ENCODE peak calls at places on chromosomes 13 and 19, in seven cellular contexts. One of them, this sample, is unnamed.

GRCh38 chr19:14413765-14414171 is 5.4 kb downstream of the DDX39A start:
- DNase-seq in lower leg skin: no peak
- DNase-seq in fibroblast of lung: peak
- DNase-seq in heart right ventricle: peak
- DNase-seq in dorsolateral prefrontal cortex: no peak
- DNase-seq in BE2C: peak
- DNase-seq in fibroblast of pulmonary artery: peak
- DNase-seq in this sample: peak

GRCh38 chr13:36998624-36999041 is 507 bp downstream of the ALG5 start:
- DNase-seq in BE2C: peak
- DNase-seq in fibroblast of lung: no peak
- DNase-seq in lower leg skin: peak
- DNase-seq in dorsolateral prefrontal cortex: no peak
- DNase-seq in heart right ventricle: peak
- DNase-seq in fibroblast of pulmonary artery: no peak
- DNase-seq in this sample: peak

GRCh38 chr19:5352229-5352763 is 11.7 kb upstream of the PTPRS start:
- DNase-seq in fibroblast of pulmonary artery: peak
- DNase-seq in fibroblast of lung: no peak
- DNase-seq in heart right ventricle: no peak
- DNase-seq in lower leg skin: no peak
- DNase-seq in BE2C: no peak
- DNase-seq in dorsolateral prefrontal cortex: no peak
- DNase-seq in this sample: no peak

GRCh38 chr13:109100705-109101104 is 471.3 kb downstream of the MYO16 start:
- DNase-seq in fibroblast of lung: no peak
- DNase-seq in dorsolateral prefrontal cortex: no peak
- DNase-seq in lower leg skin: no peak
- DNase-seq in fibroblast of pulmonary artery: no peak
- DNase-seq in BE2C: no peak
- DNase-seq in heart right ventricle: no peak
- DNase-seq in this sample: no peak

GRCh38 chr13:112714772-112715569 is 25.1 kb downstream of the ATP11A start:
- DNase-seq in BE2C: no peak
- DNase-seq in lower leg skin: no peak
- DNase-seq in fibroblast of pulmonary artery: peak
- DNase-seq in heart right ventricle: no peak
- DNase-seq in dorsolateral prefrontal cortex: no peak
- DNase-seq in fibroblast of lung: no peak
- DNase-seq in this sample: no peak

GRCh38 chr13:36858285-36858684 is 39.3 kb downstream of the RFXAP start:
- DNase-seq in dorsolateral prefrontal cortex: no peak
- DNase-seq in fibroblast of lung: peak
- DNase-seq in lower leg skin: no peak
- DNase-seq in BE2C: peak
- DNase-seq in heart right ventricle: no peak
- DNase-seq in fibroblast of pulmonary artery: peak
- DNase-seq in this sample: peak

GRCh38 chr13:50386527-50387123 is 371.4 kb downstream of the KCNRG start:
- DNase-seq in fibroblast of pulmonary artery: peak
- DNase-seq in fibroblast of lung: peak
- DNase-seq in heart right ventricle: no peak
- DNase-seq in BE2C: peak
- DNase-seq in dorsolateral prefrontal cortex: no peak
- DNase-seq in lower leg skin: no peak
- DNase-seq in this sample: peak

GRCh38 chr13:57858376-57858775 is 226.8 kb downstream of the PCDH17 start:
- DNase-seq in heart right ventricle: no peak
- DNase-seq in lower leg skin: no peak
- DNase-seq in fibroblast of pulmonary artery: no peak
- DNase-seq in fibroblast of lung: no peak
- DNase-seq in BE2C: no peak
- DNase-seq in dorsolateral prefrontal cortex: no peak
- DNase-seq in this sample: no peak

GRCh38 chr13:34161829-34162544 is 344.0 kb downstream of the RFC3 start:
- DNase-seq in fibroblast of pulmonary artery: peak
- DNase-seq in fibroblast of lung: peak
- DNase-seq in lower leg skin: no peak
- DNase-seq in BE2C: no peak
- DNase-seq in dorsolateral prefrontal cortex: no peak
- DNase-seq in heart right ventricle: no peak
- DNase-seq in this sample: peak

GRCh38 chr19:54188224-54188871 is 1.0 kb downstream of the MBOAT7 start:
- DNase-seq in dorsolateral prefrontal cortex: no peak
- DNase-seq in lower leg skin: no peak
- DNase-seq in heart right ventricle: no peak
- DNase-seq in fibroblast of pulmonary artery: peak
- DNase-seq in fibroblast of lung: no peak
- DNase-seq in BE2C: no peak
- DNase-seq in this sample: peak

GRCh38 chr13:90068658-90069057 is 1278.8 kb upstream of the MIR17HG start:
- DNase-seq in heart right ventricle: no peak
- DNase-seq in fibroblast of pulmonary artery: no peak
- DNase-seq in dorsolateral prefrontal cortex: no peak
- DNase-seq in lower leg skin: no peak
- DNase-seq in BE2C: no peak
- DNase-seq in fibroblast of lung: no peak
- DNase-seq in this sample: no peak

GRCh38 chr19:44903602-44904425 is 1.8 kb upstream of the APOE start:
- DNase-seq in BE2C: peak
- DNase-seq in fibroblast of pulmonary artery: peak
- DNase-seq in heart right ventricle: peak
- DNase-seq in lower leg skin: peak
- DNase-seq in dorsolateral prefrontal cortex: peak
- DNase-seq in fibroblast of lung: peak
- DNase-seq in this sample: peak

GRCh38 chr13:97114696-97115095 is 107.4 kb upstream of the MBNL2 start:
- DNase-seq in BE2C: no peak
- DNase-seq in lower leg skin: no peak
- DNase-seq in dorsolateral prefrontal cortex: no peak
- DNase-seq in fibroblast of pulmonary artery: no peak
- DNase-seq in heart right ventricle: no peak
- DNase-seq in fibroblast of lung: no peak
- DNase-seq in this sample: no peak

GRCh38 chr19:49347835-49348234 is 12.6 kb downstream of the CD37 start:
- DNase-seq in fibroblast of pulmonary artery: peak
- DNase-seq in dorsolateral prefrontal cortex: peak
- DNase-seq in heart right ventricle: no peak
- DNase-seq in lower leg skin: no peak
- DNase-seq in BE2C: peak
- DNase-seq in fibroblast of lung: peak
- DNase-seq in this sample: peak

GRCh38 chr19:42420055-42420544 is 7.1 kb downstream of the LIPE start:
- DNase-seq in dorsolateral prefrontal cortex: no peak
- DNase-seq in fibroblast of pulmonary artery: peak
- DNase-seq in heart right ventricle: no peak
- DNase-seq in BE2C: no peak
- DNase-seq in lower leg skin: no peak
- DNase-seq in fibroblast of lung: peak
- DNase-seq in this sample: peak

GRCh38 chr19:55212447-55212846 is 3.1 kb upstream of the PTPRH start:
- DNase-seq in BE2C: peak
- DNase-seq in heart right ventricle: no peak
- DNase-seq in fibroblast of pulmonary artery: no peak
- DNase-seq in dorsolateral prefrontal cortex: no peak
- DNase-seq in lower leg skin: no peak
- DNase-seq in fibroblast of lung: no peak
- DNase-seq in this sample: no peak

GRCh38 chr13:51057931-51058330 is 53.1 kb downstream of the C13orf42 start:
- DNase-seq in fibroblast of lung: no peak
- DNase-seq in heart right ventricle: no peak
- DNase-seq in lower leg skin: no peak
- DNase-seq in fibroblast of pulmonary artery: no peak
- DNase-seq in BE2C: no peak
- DNase-seq in dorsolateral prefrontal cortex: no peak
- DNase-seq in this sample: no peak

GRCh38 chr19:5309438-5310204 is 31.0 kb downstream of the PTPRS start:
- DNase-seq in lower leg skin: no peak
- DNase-seq in heart right ventricle: no peak
- DNase-seq in fibroblast of lung: peak
- DNase-seq in fibroblast of pulmonary artery: peak
- DNase-seq in BE2C: peak
- DNase-seq in dorsolateral prefrontal cortex: peak
- DNase-seq in this sample: no peak

GRCh38 chr13:73715114-73715909 is 418.9 kb downstream of the KLF12 start:
- DNase-seq in BE2C: no peak
- DNase-seq in lower leg skin: no peak
- DNase-seq in heart right ventricle: no peak
- DNase-seq in fibroblast of lung: no peak
- DNase-seq in fibroblast of pulmonary artery: no peak
- DNase-seq in dorsolateral prefrontal cortex: no peak
- DNase-seq in this sample: no peak

GRCh38 chr13:59391696-59392095 is 772.0 kb downstream of the DIAPH3 start:
- DNase-seq in BE2C: peak
- DNase-seq in lower leg skin: peak
- DNase-seq in heart right ventricle: peak
- DNase-seq in fibroblast of lung: peak
- DNase-seq in fibroblast of pulmonary artery: peak
- DNase-seq in dorsolateral prefrontal cortex: no peak
- DNase-seq in this sample: peak

GRCh38 chr19:17503240-17503639 is 8.2 kb upstream of the PGLS start:
- DNase-seq in fibroblast of pulmonary artery: no peak
- DNase-seq in lower leg skin: no peak
- DNase-seq in dorsolateral prefrontal cortex: no peak
- DNase-seq in fibroblast of lung: no peak
- DNase-seq in heart right ventricle: no peak
- DNase-seq in BE2C: no peak
- DNase-seq in this sample: no peak

GRCh38 chr19:53409505-53410204 is 14.7 kb downstream of the ZNF765 start:
- DNase-seq in lower leg skin: no peak
- DNase-seq in fibroblast of lung: no peak
- DNase-seq in fibroblast of pulmonary artery: no peak
- DNase-seq in BE2C: no peak
- DNase-seq in dorsolateral prefrontal cortex: no peak
- DNase-seq in heart right ventricle: no peak
- DNase-seq in this sample: no peak

GRCh38 chr13:28498481-28499115 is 3.7 kb upstream of the FLT1 start:
- DNase-seq in lower leg skin: no peak
- DNase-seq in BE2C: no peak
- DNase-seq in fibroblast of pulmonary artery: no peak
- DNase-seq in heart right ventricle: no peak
- DNase-seq in fibroblast of lung: no peak
- DNase-seq in dorsolateral prefrontal cortex: no peak
- DNase-seq in this sample: no peak

GRCh38 chr13:80618777-80619176 is 277.9 kb upstream of the SPRY2 start:
- DNase-seq in fibroblast of pulmonary artery: no peak
- DNase-seq in fibroblast of lung: no peak
- DNase-seq in dorsolateral prefrontal cortex: no peak
- DNase-seq in heart right ventricle: no peak
- DNase-seq in BE2C: no peak
- DNase-seq in lower leg skin: no peak
- DNase-seq in this sample: peak
- TF ChIP-seq CTCF in fibroblast of pulmonary artery: no peak
- TF ChIP-seq CTCF in fibroblast of lung: no peak
- TF ChIP-seq CTCF in dorsolateral prefrontal cortex: no peak
- TF ChIP-seq CTCF in heart right ventricle: no peak
- TF ChIP-seq CTCF in BE2C: no peak
- TF ChIP-seq CTCF in lower leg skin: no peak
- TF ChIP-seq CTCF in this sample: no peak

GRCh38 chr13:113855012-113855921 is 8.6 kb downstream of the GAS6 start:
- DNase-seq in BE2C: no peak
- DNase-seq in dorsolateral prefrontal cortex: no peak
- DNase-seq in heart right ventricle: peak
- DNase-seq in fibroblast of pulmonary artery: no peak
- DNase-seq in lower leg skin: no peak
- DNase-seq in fibroblast of lung: no peak
- DNase-seq in this sample: no peak
- H3K4me3 ChIP-seq in BE2C: no peak
- H3K4me3 ChIP-seq in dorsolateral prefrontal cortex: no peak
- H3K4me3 ChIP-seq in heart right ventricle: no peak
- H3K4me3 ChIP-seq in fibroblast of pulmonary artery: no peak
- H3K4me3 ChIP-seq in lower leg skin: no peak
- H3K4me3 ChIP-seq in fibroblast of lung: no peak
- H3K4me3 ChIP-seq in this sample: no peak

GRCh38 chr13:35824825-35825224 is 306.4 kb downstream of the DCLK1 start:
- DNase-seq in BE2C: no peak
- DNase-seq in dorsolateral prefrontal cortex: no peak
- DNase-seq in fibroblast of lung: no peak
- DNase-seq in lower leg skin: no peak
- DNase-seq in heart right ventricle: no peak
- DNase-seq in fibroblast of pulmonary artery: no peak
- DNase-seq in this sample: no peak

GRCh38 chr13:35830850-35831450 is 300.2 kb downstream of the DCLK1 start:
- DNase-seq in fibroblast of lung: no peak
- DNase-seq in lower leg skin: no peak
- DNase-seq in BE2C: no peak
- DNase-seq in heart right ventricle: no peak
- DNase-seq in fibroblast of pulmonary artery: no peak
- DNase-seq in dorsolateral prefrontal cortex: no peak
- DNase-seq in this sample: no peak

GRCh38 chr13:35822666-35823065 is 308.5 kb downstream of the DCLK1 start:
- DNase-seq in dorsolateral prefrontal cortex: no peak
- DNase-seq in BE2C: no peak
- DNase-seq in fibroblast of pulmonary artery: no peak
- DNase-seq in heart right ventricle: no peak
- DNase-seq in fibroblast of lung: no peak
- DNase-seq in lower leg skin: no peak
- DNase-seq in this sample: no peak

GRCh38 chr13:35824395-35824794 is 306.8 kb downstream of the DCLK1 start:
- DNase-seq in lower leg skin: no peak
- DNase-seq in BE2C: no peak
- DNase-seq in dorsolateral prefrontal cortex: peak
- DNase-seq in heart right ventricle: no peak
- DNase-seq in fibroblast of pulmonary artery: no peak
- DNase-seq in fibroblast of lung: no peak
- DNase-seq in this sample: no peak

GRCh38 chr13:35826626-35827254 is 304.4 kb downstream of the DCLK1 start:
- DNase-seq in BE2C: no peak
- DNase-seq in lower leg skin: no peak
- DNase-seq in fibroblast of lung: no peak
- DNase-seq in dorsolateral prefrontal cortex: no peak
- DNase-seq in fibroblast of pulmonary artery: no peak
- DNase-seq in heart right ventricle: no peak
- DNase-seq in this sample: no peak
- TF ChIP-seq CTCF in BE2C: peak
- TF ChIP-seq CTCF in lower leg skin: no peak
- TF ChIP-seq CTCF in fibroblast of lung: no peak
- TF ChIP-seq CTCF in dorsolateral prefrontal cortex: no peak
- TF ChIP-seq CTCF in fibroblast of pulmonary artery: peak
- TF ChIP-seq CTCF in heart right ventricle: peak
- TF ChIP-seq CTCF in this sample: no peak

DNA sequence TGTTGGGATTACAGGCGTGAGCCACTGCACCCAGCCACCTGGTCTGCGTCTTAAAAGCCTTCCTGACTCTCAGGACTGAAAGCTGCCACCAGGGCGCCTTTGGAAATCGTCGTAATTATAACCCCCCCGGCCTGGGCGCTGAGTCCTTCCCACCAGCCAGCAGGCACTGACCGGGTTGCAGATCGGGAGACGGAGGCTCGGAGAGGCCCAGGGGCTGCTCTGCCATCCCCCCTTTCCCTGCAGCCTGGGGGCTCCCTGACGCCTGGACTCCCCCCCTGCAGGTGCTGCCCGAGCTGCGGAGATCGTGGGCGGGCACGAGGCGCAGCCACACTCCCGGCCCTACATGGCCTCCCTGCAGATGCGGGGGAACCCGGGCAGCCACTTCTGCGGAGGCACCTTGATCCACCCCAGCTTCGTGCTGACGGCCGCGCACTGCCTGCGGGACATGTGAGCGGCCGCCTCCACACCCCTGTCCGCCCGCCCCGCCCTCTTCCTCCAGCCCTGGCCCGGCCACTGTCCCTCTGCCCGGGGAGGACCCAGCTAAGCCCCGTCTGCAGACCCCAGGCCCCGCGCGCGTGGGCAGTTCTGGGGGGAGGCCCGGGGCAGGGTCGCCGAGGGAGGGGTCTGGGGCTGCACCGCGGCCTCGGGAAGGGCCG is 2.5 kb downstream of the PRTN3 start:
- DNase-seq in BE2C: no peak
- DNase-seq in heart right ventricle: no peak
- DNase-seq in fibroblast of lung: no peak
- DNase-seq in lower leg skin: no peak
- DNase-seq in fibroblast of pulmonary artery: no peak
- DNase-seq in dorsolateral prefrontal cortex: no peak
- DNase-seq in this sample: peak
- H3K4me3 ChIP-seq in BE2C: no peak
- H3K4me3 ChIP-seq in heart right ventricle: peak
- H3K4me3 ChIP-seq in fibroblast of lung: no peak
- H3K4me3 ChIP-seq in lower leg skin: no peak
- H3K4me3 ChIP-seq in fibroblast of pulmonary artery: no peak
- H3K4me3 ChIP-seq in dorsolateral prefrontal cortex: peak
- H3K4me3 ChIP-seq in this sample: no peak

This sample was measured in foreskin fibroblast.